ENCODE peak calls at places on chromosomes 13 and 19, in six cellular contexts. S, V, M, F, Q and G are unnamed samples.

GRCh38 chr13:34044660-34045080 is 226.7 kb downstream of the RFC3 start:
- DNase-seq in V (peak; percentile 90), F (peak; percentile 10), M (no peak), S (no peak), Q (no peak), G (no peak)

GRCh38 chr13:25415196-25415595 is 43.4 kb downstream of the ATP8A2 start:
- DNase-seq in F (no peak), M (no peak), Q (no peak), V (no peak), S (no peak), G (peak; percentile 17)

GRCh38 chr13:40536443-40537113 is 129.9 kb downstream of the FOXO1 start:
- DNase-seq in V (no peak), Q (no peak), M (no peak), F (no peak), S (no peak), G (no peak)

GRCh38 chr19:19584356-19584755 is 34.1 kb downstream of the PBX4 start:
- DNase-seq in M (no peak), S (no peak), Q (no peak), V (no peak), F (no peak), G (no peak)

GRCh38 chr13:113519556-113519955 is 29.0 kb upstream of the DCUN1D2 start:
- DNase-seq in S (no peak), F (no peak), Q (no peak), V (no peak), M (no peak), G (no peak)

GRCh38 chr13:95137096-95137495 is 164.2 kb downstream of the ABCC4 start:
- DNase-seq in M (no peak), Q (no peak), S (no peak), V (peak; percentile 42), F (no peak), G (no peak)

GRCh38 chr19:23822735-23823134 is 64.0 kb upstream of the ZNF681 start:
- DNase-seq in F (no peak), M (no peak), Q (no peak), V (no peak), S (no peak), G (no peak)

GRCh38 chr19:1214862-1215731 is 9.5 kb downstream of the STK11 start:
- DNase-seq in S (peak; percentile 92), V (peak; percentile 72), M (no peak), F (no peak), Q (no peak), G (no peak)

GRCh38 chr19:3035542-3036118 is 6.5 kb upstream of the TLE2 start:
- DNase-seq in V (peak; percentile 99), F (peak; percentile 99), Q (peak; percentile 95), S (peak; percentile 97), M (peak; percentile 99), G (peak; percentile 97)

GRCh38 chr13:113769881-113770280 is 10.9 kb downstream of the TMEM255B start:
- DNase-seq in F (no peak), M (no peak), V (no peak), Q (no peak), S (peak; percentile 54), G (no peak)

GRCh38 chr19:4477034-4477801 is 5.1 kb downstream of the HDGFL2 start:
- DNase-seq in F (no peak), Q (no peak), V (no peak), M (no peak), S (no peak), G (no peak)

GRCh38 chr19:53960886-53961285 is 1.9 kb upstream of the CACNG8 start:
- DNase-seq in M (no peak), S (no peak), V (no peak), F (no peak), Q (no peak), G (no peak)

GRCh38 chr13:31012285-31013024 is 80.0 kb downstream of the TEX26 start:
- DNase-seq in M (no peak), V (peak; percentile 52), F (peak; percentile 47), S (no peak), Q (no peak), G (no peak)